ENCODE peak calls at places on chromosomes 11 and 22, in eight cellular contexts. R, P, E, D, J, M, U and Y are unnamed samples.

GRCh38 chr22:46737105-46737975 is 712 bp downstream of the CERK start:
- DNase-seq in M (no peak), P (peak), D (peak), E (peak), R (peak), J (no peak), U (no peak), Y (no peak)

GRCh38 chr22:37345863-37346514 is 63.7 kb downstream of the CYTH4 start:
- DNase-seq in D (no peak), R (no peak), P (peak), E (no peak), U (no peak), J (no peak), M (no peak), Y (peak)

GRCh38 chr11:114176321-114176720 is 116.8 kb downstream of the ZBTB16 start:
- DNase-seq in U (no peak), R (no peak), J (no peak), M (no peak), P (no peak), E (no peak), D (no peak), Y (no peak)

GRCh38 chr22:30460147-30460546 is 11.7 kb downstream of the SEC14L3 start:
- DNase-seq in U (no peak), P (no peak), M (no peak), R (no peak), J (no peak), E (no peak), D (no peak), Y (peak)

GRCh38 chr11:94740083-94740974 is 27.8 kb upstream of the AMOTL1 start:
- DNase-seq in P (peak), E (peak), D (peak), M (no peak), R (peak), U (peak), J (no peak), Y (no peak)

GRCh38 chr11:57288771-57289579 is 35.8 kb downstream of the TNKS1BP1 start:
- DNase-seq in R (no peak), J (no peak), M (no peak), E (no peak), D (no peak), U (no peak), P (peak), Y (peak)

GRCh38 chr11:19868281-19868821 is 155.7 kb downstream of the NAV2 start:
- DNase-seq in P (peak), D (no peak), M (no peak), U (no peak), E (no peak), R (no peak), J (no peak), Y (peak)

GRCh38 chr11:78961938-78962701 is 387.5 kb upstream of the NARS2 start:
- DNase-seq in P (no peak), U (peak), E (no peak), J (no peak), D (no peak), M (no peak), R (peak), Y (no peak)

GRCh38 chr11:56885182-56885581 is 103.5 kb upstream of the OR5AK2 start:
- DNase-seq in D (no peak), U (no peak), P (peak), J (no peak), E (no peak), M (no peak), R (no peak), Y (no peak)